ENCODE peak calls at places on chromosomes 2 and 18, in eight cellular contexts. K is upper lobe of left lung; M is NCI-H2107; U is T-cell; X is hippocampal formation; A is body of pancreas; C is HCT116; S is stimulated activated CD8-positive, alpha-beta memory T cell treated with anti-CD3 and anti-CD28 coated beads, Interleukin-4, amount 100 ng/mL, for 4 hours. J is an unnamed sample.

GRCh38 chr18:40670991-40671390 is 1284.0 kb upstream of the PIK3C3 start:
- DNase-seq in X (no peak), A (no peak), S (no peak), C (no peak), K (no peak), M (no peak), U (no peak), J (no peak)

GRCh38 chr18:79918089-79919011 is 33.1 kb downstream of the SLC66A2 start:
- DNase-seq in S (no peak), U (no peak), C (no peak), X (no peak), A (peak), K (no peak), M (no peak), J (no peak)

GRCh38 chr2:177799531-177799930 is 273.0 kb downstream of the PDE11A start:
- DNase-seq in M (peak), S (no peak), X (no peak), C (no peak), K (no peak), U (no peak), A (no peak), J (peak)

GRCh38 chr2:111534816-111535803 is 348.9 kb downstream of the ANAPC1 start:
- DNase-seq in K (no peak), U (no peak), C (no peak), A (no peak), X (peak), M (peak), S (no peak), J (no peak)

GRCh38 chr2:215430528-215431187 is 5.2 kb downstream of the FN1 start:
- DNase-seq in K (no peak), C (no peak), A (no peak), S (no peak), X (no peak), M (no peak), U (no peak), J (no peak)

GRCh38 chr2:85430780-85431601 is 12.5 kb downstream of the SH2D6 start:
- DNase-seq in U (no peak), K (no peak), X (peak), S (no peak), C (no peak), M (no peak), A (no peak), J (no peak)

GRCh38 chr2:20093263-20094141 is 42.1 kb upstream of the LAPTM4A start:
- DNase-seq in X (no peak), A (peak), U (no peak), K (no peak), C (peak), S (no peak), M (peak), J (peak)

GRCh38 chr2:20350105-20350712 is 435 bp downstream of the PUM2 start:
- DNase-seq in X (peak), C (no peak), M (no peak), K (peak), S (peak), A (peak), U (peak), J (no peak)

GRCh38 chr2:110657721-110658305 is 20.1 kb downstream of the BUB1 start:
- DNase-seq in U (no peak), A (peak), M (no peak), K (no peak), S (no peak), X (no peak), C (no peak), J (no peak)

GRCh38 chr2:179584760-179585159 is 276.7 kb downstream of the ZNF385B start:
- DNase-seq in K (no peak), X (no peak), S (no peak), M (no peak), C (no peak), A (no peak), U (no peak), J (no peak)

GRCh38 chr2:226073496-226073895 is 674.0 kb downstream of the NYAP2 start:
- DNase-seq in A (no peak), U (no peak), S (no peak), K (no peak), X (no peak), M (no peak), C (no peak), J (no peak)

GRCh38 chr2:2590141-2590540 is 259.1 kb upstream of the MYT1L start:
- DNase-seq in M (no peak), K (no peak), X (no peak), A (no peak), S (no peak), U (no peak), C (no peak), J (no peak)

GRCh38 chr2:36478332-36478738 is 119.6 kb downstream of the FEZ2 start:
- DNase-seq in K (no peak), A (no peak), S (no peak), U (no peak), C (peak), M (no peak), X (no peak), J (no peak)

GRCh38 chr2:25927357-25927756 is 49.1 kb upstream of the ASXL2 start:
- DNase-seq in K (no peak), A (no peak), C (no peak), S (no peak), U (no peak), X (no peak), M (no peak), J (no peak)

GRCh38 chr2:53826587-53827397 is 33.0 kb downstream of the GPR75 start:
- DNase-seq in U (no peak), S (no peak), X (peak), A (peak), M (no peak), C (no peak), K (no peak), J (peak)

GRCh38 chr2:68799615-68800400 is 65.2 kb downstream of the ARHGAP25 start:
- DNase-seq in K (no peak), M (peak), A (no peak), C (no peak), U (no peak), X (no peak), S (no peak), J (no peak)

GRCh38 chr2:241990466-241990865 is 120.9 kb downstream of the RTP5 start:
- DNase-seq in C (no peak), K (no peak), M (no peak), U (no peak), X (no peak), S (no peak), A (no peak), J (no peak)

GRCh38 chr2:7539077-7539476 is 621.9 kb downstream of the RNF144A start:
- DNase-seq in C (no peak), S (no peak), U (no peak), X (no peak), K (no peak), M (no peak), A (no peak), J (no peak)

GRCh38 chr18:80159713-80160636 is 50.9 kb downstream of the ADNP2 start:
- DNase-seq in M (no peak), X (no peak), K (peak), S (no peak), A (peak), C (no peak), U (peak), J (no peak)

GRCh38 chr2:177797808-177798207 is 274.8 kb downstream of the PDE11A start:
- DNase-seq in U (no peak), X (no peak), A (no peak), S (no peak), K (no peak), C (no peak), M (no peak), J (no peak)

GRCh38 chr2:26186371-26186770 is 13.5 kb downstream of the GAREM2 start:
- DNase-seq in X (no peak), C (no peak), K (no peak), S (no peak), M (no peak), A (no peak), U (no peak), J (no peak)